ENCODE peak calls at places on chromosomes 6 and 20, in six cellular contexts. J, C, O, N, Q and B are unnamed samples.

GRCh38 chr6:113690255-113690956 is 166.7 kb upstream of the MARCKS start:
- DNase-seq in J (no peak), C (no peak), O (peak), N (no peak), Q (no peak), B (peak)

GRCh38 chr6:27441001-27441400 is 31.9 kb downstream of the ZNF184 start:
- DNase-seq in J (no peak), C (no peak), O (no peak), N (no peak), Q (no peak), B (no peak)

GRCh38 chr20:11687546-11688292 is 230.0 kb upstream of the BTBD3 start:
- DNase-seq in J (no peak), C (no peak), O (no peak), N (no peak), Q (no peak), B (no peak)

GRCh38 chr20:33191484-33191883 is 23.5 kb downstream of the BPIFA2 start:
- DNase-seq in J (no peak), C (no peak), O (no peak), N (no peak), Q (no peak), B (no peak)

GRCh38 chr20:17533396-17533795 is 2.2 kb upstream of the BFSP1 start:
- DNase-seq in J (no peak), C (peak), O (peak), N (no peak), Q (no peak), B (peak)

GRCh38 chr6:44489912-44490604 is 102.6 kb downstream of the CDC5L start:
- DNase-seq in J (peak), C (no peak), O (peak), N (no peak), Q (no peak), B (peak)

GRCh38 chr20:62461834-62462233 is 14.0 kb downstream of the GATA5 start:
- DNase-seq in J (no peak), C (no peak), O (no peak), N (no peak), Q (no peak), B (no peak)

GRCh38 chr20:61942526-61942925 is 123.2 kb downstream of the TAF4 start:
- DNase-seq in J (no peak), C (no peak), O (no peak), N (no peak), Q (no peak), B (no peak)

GRCh38 chr20:12698817-12699216 is 310.0 kb upstream of the SPTLC3 start:
- DNase-seq in J (no peak), C (no peak), O (no peak), N (no peak), Q (no peak), B (no peak)

GRCh38 chr6:27541212-27541931 is 68.5 kb upstream of the ZNF184 start:
- DNase-seq in J (no peak), C (peak), O (no peak), N (no peak), Q (no peak), B (no peak)

GRCh38 chr6:58290177-58290576 is 972.7 kb downstream of the PRIM2 start:
- DNase-seq in J (no peak), C (no peak), O (no peak), N (no peak), Q (no peak), B (no peak)

GRCh38 chr6:125829433-125829832 is 38.7 kb downstream of the NCOA7 start:
- DNase-seq in J (no peak), C (no peak), O (no peak), N (no peak), Q (no peak), B (no peak)

GRCh38 chr6:1613631-1614447 is 4.1 kb downstream of the FOXC1 start:
- DNase-seq in J (no peak), C (peak), O (no peak), N (no peak), Q (no peak), B (peak)

GRCh38 chr20:6769953-6770831 is 2.7 kb downstream of the BMP2 start:
- DNase-seq in J (no peak), C (peak), O (peak), N (peak), Q (peak), B (peak)

GRCh38 chr6:163416380-163416629 is 1.8 kb downstream of the QKI start:
- DNase-seq in J (no peak), C (no peak), O (no peak), N (no peak), Q (no peak), B (no peak)

GRCh38 chr6:167679791-167680604 is 146.7 kb upstream of the AFDN start:
- DNase-seq in J (no peak), C (no peak), O (no peak), N (no peak), Q (no peak), B (no peak)

GRCh38 chr6:85537055-85537494 is 56.6 kb downstream of the SNX14 start:
- DNase-seq in J (no peak), C (no peak), O (peak), N (no peak), Q (no peak), B (no peak)

GRCh38 chr6:84498905-84499304 is 265.5 kb downstream of the TBX18 start:
- DNase-seq in J (no peak), C (no peak), O (no peak), N (no peak), Q (no peak), B (no peak)

GRCh38 chr6:57256541-57256940 is 34.4 kb upstream of the RAB23 start:
- DNase-seq in J (no peak), C (no peak), O (peak), N (no peak), Q (no peak), B (peak)

GRCh38 chr6:90835584-90836212 is 248.8 kb upstream of the MAP3K7 start:
- DNase-seq in J (no peak), C (no peak), O (no peak), N (peak), Q (no peak), B (no peak)

GRCh38 chr20:20210327-20210726 is 157.6 kb upstream of the INSM1 start:
- DNase-seq in J (no peak), C (no peak), O (no peak), N (no peak), Q (no peak), B (no peak)

GRCh38 chr6:98124176-98124575 is 710.2 kb upstream of the POU3F2 start:
- DNase-seq in J (no peak), C (no peak), O (peak), N (no peak), Q (no peak), B (no peak)

GRCh38 chr20:45919951-45920794 is 8.2 kb upstream of the PLTP start:
- DNase-seq in J (no peak), C (no peak), O (peak), N (no peak), Q (no peak), B (no peak)

GRCh38 chr6:33571637-33572316 is 8.3 kb downstream of the BAK1 start:
- DNase-seq in J (no peak), C (no peak), O (no peak), N (no peak), Q (no peak), B (no peak)
- TF ChIP-seq CTCF in J (no peak), C (no peak), O (no peak), N (no peak), Q (no peak), B (no peak)

GRCh38 chr20:48069626-48070025 is 284.3 kb upstream of the SULF2 start:
- DNase-seq in J (no peak), C (no peak), O (no peak), N (no peak), Q (no peak), B (no peak)

GRCh38 chr20:48075591-48076174 is 290.4 kb upstream of the SULF2 start:
- DNase-seq in J (no peak), C (no peak), O (no peak), N (no peak), Q (no peak), B (peak)

GRCh38 chr20:48066851-48067250 is 281.6 kb upstream of the SULF2 start:
- DNase-seq in J (no peak), C (no peak), O (no peak), N (no peak), Q (no peak), B (no peak)

GRCh38 chr20:48066256-48066655 is 281.0 kb upstream of the SULF2 start:
- DNase-seq in J (no peak), C (no peak), O (peak), N (no peak), Q (no peak), B (peak)

GRCh38 chr20:48070961-48071645 is 285.8 kb upstream of the SULF2 start:
- DNase-seq in J (no peak), C (no peak), O (no peak), N (no peak), Q (no peak), B (no peak)
- H3K4me3 ChIP-seq in J (no peak), C (no peak), O (no peak), N (no peak), Q (no peak), B (no peak)

GRCh38 chr6:152701081-152701862 is 3.6 kb downstream of the MYCT1 start:
- DNase-seq in J (no peak), C (peak), O (no peak), N (no peak), Q (no peak), B (peak)
- TF ChIP-seq CTCF in J (no peak), C (peak), O (no peak), N (no peak), Q (peak), B (no peak)

DNA sequence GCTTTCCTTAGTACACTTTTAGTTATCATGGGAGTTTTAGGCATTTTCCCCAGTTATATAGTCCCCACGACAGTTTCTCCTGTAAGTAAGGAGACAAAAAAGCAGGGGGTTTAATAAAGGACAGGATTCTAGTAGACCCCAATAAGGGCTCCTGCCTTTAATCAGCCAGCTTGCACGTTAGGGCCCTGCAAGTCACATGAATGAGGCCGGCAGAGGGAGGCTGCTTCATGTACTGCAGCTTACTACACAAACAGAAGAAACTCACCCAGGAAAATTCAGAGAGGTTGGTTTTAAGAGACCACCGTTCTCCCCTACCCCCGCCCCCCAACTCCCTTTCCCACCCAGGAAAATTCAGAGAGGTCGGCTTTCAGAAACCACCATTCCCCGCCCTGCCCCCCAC is 229.7 kb upstream of the MOCS1 start:
- DNase-seq in J (no peak), C (no peak), O (no peak), N (no peak), Q (no peak), B (no peak)
- H3K4me3 ChIP-seq in J (no peak), C (no peak), O (no peak), N (no peak), Q (no peak), B (no peak)

DNA sequence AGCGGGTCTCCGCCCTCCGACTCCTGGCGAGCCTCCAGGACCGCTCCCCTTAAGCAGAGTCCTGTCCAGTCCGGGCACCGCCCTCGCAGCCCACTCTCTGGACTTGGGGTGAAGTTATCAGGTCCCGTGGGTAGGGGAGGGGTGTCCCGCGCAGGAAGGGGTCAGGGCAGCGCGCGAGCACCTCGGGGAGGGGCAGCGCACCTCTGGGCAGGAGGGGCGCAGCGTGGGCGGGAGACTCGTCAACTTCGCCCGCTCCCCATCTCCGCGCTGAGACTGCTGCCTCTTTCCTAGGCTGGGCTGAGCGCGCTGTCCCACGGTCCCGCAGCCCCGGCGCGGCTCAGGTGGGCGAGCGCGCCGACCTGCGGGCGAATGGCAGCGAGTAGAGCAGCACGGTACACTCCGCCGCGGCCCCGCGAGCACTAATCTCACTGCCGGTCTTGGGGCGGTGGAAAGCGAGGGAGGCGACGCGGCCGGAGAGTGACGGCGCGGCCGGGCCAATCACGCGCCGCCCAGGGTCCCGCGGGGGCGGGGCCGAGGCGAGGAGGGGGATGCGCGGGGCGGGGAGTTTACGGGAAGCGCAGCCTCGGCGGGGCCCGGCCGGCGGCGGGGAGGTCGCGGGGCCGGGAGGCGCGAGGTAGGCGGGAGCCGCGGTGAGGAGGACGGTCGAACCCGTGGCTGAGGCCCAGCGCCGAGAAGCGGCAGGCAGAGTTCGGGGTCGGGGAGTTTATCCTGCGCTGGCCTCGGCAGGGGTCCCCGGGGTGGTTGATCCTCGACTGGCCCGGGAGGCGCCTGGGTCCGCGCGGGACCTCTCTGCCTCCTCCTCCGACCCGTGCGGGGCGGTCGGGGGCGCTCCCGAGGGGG is at the start of gene MAN1A1:
- DNase-seq in J (peak), C (peak), O (peak), N (peak), Q (peak), B (peak)
- TF ChIP-seq CTCF in J (no peak), C (no peak), O (no peak), N (no peak), Q (peak), B (peak)

DNA sequence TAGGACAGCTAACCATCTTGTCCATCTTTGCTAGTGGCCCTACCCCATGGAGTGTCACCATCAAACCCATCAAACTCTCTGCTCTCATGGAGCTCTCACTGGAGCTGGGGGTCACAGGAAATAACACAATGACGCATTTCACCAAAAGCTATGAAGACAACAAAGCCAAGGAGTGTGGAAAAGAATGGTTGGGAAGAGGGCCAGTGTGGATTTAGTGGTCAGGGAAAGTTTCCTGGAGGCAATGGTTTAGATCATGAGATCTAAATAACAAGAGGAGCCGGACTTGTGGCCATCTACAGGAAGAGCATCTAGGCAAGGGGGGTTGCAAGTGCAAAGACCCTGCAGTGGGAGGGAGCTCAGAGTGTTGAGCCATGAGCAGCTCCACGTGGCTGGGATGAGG is 189.5 kb downstream of the BMP7 start:
- DNase-seq in J (no peak), C (no peak), O (no peak), N (no peak), Q (no peak), B (no peak)
- H3K4me3 ChIP-seq in J (no peak), C (no peak), O (no peak), N (no peak), Q (no peak), B (no peak)

GRCh38 chr20:53597085-53597482 is 3.4 kb upstream of the ZNF217 start:
- DNase-seq in J (no peak), C (peak), O (no peak), N (peak), Q (no peak), B (peak)

GRCh38 chr20:53597521-53598120 is 4.0 kb upstream of the ZNF217 start:
- DNase-seq in J (no peak), C (peak), O (no peak), N (no peak), Q (no peak), B (no peak)

GRCh38 chr20:53595018-53595378 is 1.4 kb upstream of the ZNF217 start:
- DNase-seq in J (no peak), C (no peak), O (peak), N (no peak), Q (no peak), B (no peak)

GRCh38 chr20:53598140-53599038 is 4.8 kb upstream of the ZNF217 start:
- DNase-seq in J (no peak), C (peak), O (no peak), N (peak), Q (no peak), B (no peak)

DNA sequence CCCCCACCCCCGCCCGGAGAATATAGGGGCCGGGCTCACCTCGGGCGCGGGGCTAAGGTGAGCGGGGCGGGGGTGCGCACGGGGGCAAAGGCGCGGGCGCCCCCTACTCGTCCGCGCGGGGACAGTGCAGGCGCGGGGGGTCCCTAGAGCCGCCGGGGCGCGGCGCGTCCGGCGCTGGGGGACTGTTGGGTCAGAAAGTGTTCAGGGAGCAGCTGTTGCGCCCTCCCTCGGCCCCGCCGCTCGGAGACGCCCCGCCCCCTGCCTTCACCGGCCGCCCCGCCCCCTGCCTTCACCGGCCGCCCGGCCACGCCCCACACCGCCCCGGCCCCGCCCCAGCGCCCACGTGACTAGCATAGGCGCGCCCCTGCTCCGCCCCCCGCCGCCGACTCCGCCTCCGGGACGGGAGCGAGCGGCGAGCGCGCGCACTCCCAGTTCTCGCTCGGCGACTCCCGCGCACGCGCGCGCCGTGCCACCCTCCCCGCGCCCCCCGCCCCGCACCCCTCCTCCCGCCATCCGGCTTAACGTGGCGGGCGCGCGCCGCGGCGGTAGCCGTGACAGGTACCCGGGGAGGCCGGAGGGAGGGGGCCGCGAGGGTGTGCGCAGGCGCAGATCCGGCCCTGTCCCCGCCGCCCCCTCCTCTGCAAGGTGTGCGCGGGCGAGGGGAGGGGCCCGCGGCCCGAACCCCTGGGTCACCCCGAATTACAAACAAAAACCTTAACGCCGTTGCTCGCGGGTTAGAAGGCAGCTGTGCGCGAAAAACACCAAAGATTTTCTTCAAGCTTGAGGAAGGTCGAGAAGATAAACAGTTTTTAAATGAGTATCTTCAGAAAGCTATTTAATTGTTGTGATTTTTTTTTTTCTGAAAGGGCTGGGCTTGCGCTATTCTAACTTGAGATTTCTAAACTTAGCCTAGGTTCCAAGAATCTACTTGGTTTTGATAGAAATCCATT is 704 bp upstream of the ZNF217 start:
- DNase-seq in J (peak), C (peak), O (peak), N (peak), Q (peak), B (peak)
- TF ChIP-seq CTCF in J (no peak), C (peak), O (no peak), N (no peak), Q (peak), B (peak)

GRCh38 chr6:16759181-16759645 is 2.0 kb downstream of the ATXN1 start:
- DNase-seq in J (no peak), C (no peak), O (peak), N (no peak), Q (no peak), B (peak)

GRCh38 chr6:16757332-16757731 is 3.9 kb downstream of the ATXN1 start:
- DNase-seq in J (no peak), C (no peak), O (no peak), N (no peak), Q (no peak), B (no peak)

GRCh38 chr6:16759646-16760535 is 1.4 kb downstream of the ATXN1 start:
- DNase-seq in J (peak), C (peak), O (peak), N (peak), Q (peak), B (peak)

GRCh38 chr6:16756660-16757270 is 4.5 kb downstream of the ATXN1 start:
- DNase-seq in J (no peak), C (no peak), O (no peak), N (no peak), Q (no peak), B (no peak)

GRCh38 chr6:16758163-16758975 is 2.9 kb downstream of the ATXN1 start:
- DNase-seq in J (no peak), C (peak), O (peak), N (no peak), Q (no peak), B (peak)
- H3K4me3 ChIP-seq in J (peak), C (peak), O (peak), N (peak), Q (peak), B (peak)

GRCh38 chr6:130453230-130453629 is 87.4 kb downstream of the TMEM200A start:
- DNase-seq in J (no peak), C (no peak), O (peak), N (no peak), Q (no peak), B (peak)

GRCh38 chr6:130460934-130461333 is 95.1 kb downstream of the TMEM200A start:
- DNase-seq in J (no peak), C (no peak), O (no peak), N (no peak), Q (no peak), B (no peak)

GRCh38 chr6:130452336-130452735 is 86.5 kb downstream of the TMEM200A start:
- DNase-seq in J (no peak), C (no peak), O (no peak), N (no peak), Q (no peak), B (no peak)

GRCh38 chr6:130459316-130459715 is 93.5 kb downstream of the TMEM200A start:
- DNase-seq in J (no peak), C (no peak), O (no peak), N (no peak), Q (no peak), B (no peak)

GRCh38 chr6:130457605-130458004 is 91.8 kb downstream of the TMEM200A start:
- DNase-seq in J (no peak), C (peak), O (no peak), N (no peak), Q (no peak), B (no peak)
- TF ChIP-seq CTCF in J (no peak), C (peak), O (peak), N (no peak), Q (no peak), B (no peak)